ENCODE peak calls at places on chromosomes 16 and 17, in ten cellular contexts. Q is naive thymus-derived CD4-positive, alpha-beta T cell; M is fibroblast of the conjunctiva; I is HS-5; F is NCI-H1417; E is body of pancreas; V is NCI-H1105; B is SW480; L is keratinocyte; R is stimulated activated CD8-positive, alpha-beta memory T cell treated with anti-CD3 and anti-CD28 coated beads, Interleukin-4, amount 100 ng/mL, for 4 hours. X is an unnamed sample.

GRCh38 chr17:37050905-37051304 is 102.2 kb downstream of the AATF start:
- DNase-seq in Q (no peak), M (no peak), I (no peak), F (no peak), E (no peak), V (no peak), B (no peak), L (no peak), R (no peak), X (no peak)

GRCh38 chr16:17396762-17397498 is 73.8 kb downstream of the XYLT1 start:
- DNase-seq in Q (peak; percentile 58), M (peak; percentile 76), I (no peak), F (peak; percentile 41), E (peak; percentile 81), V (peak; percentile 89), B (no peak), L (no peak), R (no peak), X (no peak)

GRCh38 chr17:38600906-38601305 is 4.8 kb downstream of the SRCIN1 start:
- DNase-seq in Q (no peak), M (no peak), I (no peak), F (no peak), E (peak; percentile 28), V (no peak), B (no peak), L (no peak), R (no peak), X (no peak)

GRCh38 chr16:720507-720989 is 398 bp upstream of the ANTKMT start:
- DNase-seq in Q (no peak), M (peak; percentile 30), I (no peak), F (peak; percentile 66), E (peak; percentile 44), V (no peak), B (no peak), L (no peak), R (no peak), X (peak; percentile 80)

GRCh38 chr17:39543176-39543575 is 64.5 kb downstream of the NEUROD2 start:
- DNase-seq in Q (no peak), M (no peak), I (no peak), F (no peak), E (no peak), V (no peak), B (no peak), L (no peak), R (no peak), X (no peak)

GRCh38 chr16:66927012-66927436 is 1.7 kb upstream of the RRAD start:
- DNase-seq in Q (no peak), M (peak; percentile 35), I (peak; percentile 75), F (no peak), E (no peak), V (no peak), B (peak; percentile 46), L (peak; percentile 55), R (no peak), X (no peak)

GRCh38 chr17:37082985-37083384 is 134.2 kb downstream of the AATF start:
- DNase-seq in Q (no peak), M (no peak), I (no peak), F (no peak), E (no peak), V (no peak), B (no peak), L (no peak), R (no peak), X (no peak)

GRCh38 chr17:42814633-42815399 is 9.3 kb downstream of the BECN1 start:
- DNase-seq in Q (no peak), M (peak; percentile 23), I (peak; percentile 93), F (no peak), E (no peak), V (no peak), B (no peak), L (no peak), R (no peak), X (no peak)

GRCh38 chr17:20852541-20853370 is 190.1 kb downstream of the USP22 start:
- DNase-seq in Q (no peak), M (no peak), I (no peak), F (no peak), E (peak; percentile 24), V (peak; percentile 55), B (peak; percentile 29), L (no peak), R (no peak), X (peak; percentile 63)

GRCh38 chr17:80831481-80831880 is 160.2 kb upstream of the CHMP6 start:
- DNase-seq in Q (no peak), M (no peak), I (no peak), F (no peak), E (no peak), V (no peak), B (no peak), L (no peak), R (no peak), X (no peak)

GRCh38 chr17:30969989-30970680 is 704 bp upstream of the RNF135 start:
- DNase-seq in Q (peak; percentile 18), M (no peak), I (no peak), F (peak; percentile 37), E (peak; percentile 47), V (no peak), B (no peak), L (no peak), R (no peak), X (no peak)

GRCh38 chr16:3513892-3514600 is 13.2 kb downstream of the CLUAP1 start:
- DNase-seq in Q (no peak), M (no peak), I (no peak), F (no peak), E (no peak), V (no peak), B (no peak), L (no peak), R (no peak), X (no peak)

GRCh38 chr17:34198519-34198918 is 56.6 kb upstream of the CCL2 start:
- DNase-seq in Q (no peak), M (no peak), I (no peak), F (no peak), E (no peak), V (no peak), B (no peak), L (no peak), R (no peak), X (no peak)

GRCh38 chr17:75557075-75557851 is 30.3 kb upstream of the MYO15B start:
- DNase-seq in Q (no peak), M (peak; percentile 40), I (no peak), F (no peak), E (peak; percentile 99), V (no peak), B (peak; percentile 83), L (no peak), R (no peak), X (peak; percentile 85)

GRCh38 chr16:69481901-69482341 is 57.5 kb downstream of the CYB5B start:
- DNase-seq in Q (no peak), M (peak; percentile 74), I (no peak), F (no peak), E (peak; percentile 73), V (no peak), B (no peak), L (no peak), R (no peak), X (peak; percentile 86)

GRCh38 chr16:29877266-29877961 is 14.4 kb upstream of the CDIPT start:
- DNase-seq in Q (peak; percentile 11), M (peak; percentile 3), I (no peak), F (no peak), E (no peak), V (no peak), B (peak; percentile 63), L (no peak), R (no peak), X (peak; percentile 37)

GRCh38 chr16:25081702-25082101 is 29.8 kb upstream of the LCMT1 start:
- DNase-seq in Q (no peak), M (no peak), I (no peak), F (no peak), E (no peak), V (no peak), B (no peak), L (no peak), R (no peak), X (no peak)

GRCh38 chr16:89721644-89722391 is 481 bp downstream of the ZNF276 start:
- DNase-seq in Q (peak; percentile 95), M (no peak), I (no peak), F (peak; percentile 73), E (peak; percentile 58), V (no peak), B (peak; percentile 53), L (no peak), R (peak; percentile 70), X (peak; percentile 38)

GRCh38 chr16:3638916-3639644 is 15.4 kb upstream of the DNASE1 start:
- DNase-seq in Q (no peak), M (no peak), I (no peak), F (no peak), E (no peak), V (no peak), B (no peak), L (no peak), R (no peak), X (no peak)

GRCh38 chr17:42098747-42099399 is 600 bp upstream of the ZNF385C start:
- DNase-seq in Q (no peak), M (no peak), I (no peak), F (no peak), E (no peak), V (no peak), B (no peak), L (no peak), R (no peak), X (no peak)

GRCh38 chr17:81563861-81564586 is 11.9 kb upstream of the FAAP100 start:
- DNase-seq in Q (no peak), M (peak; percentile 73), I (no peak), F (no peak), E (no peak), V (no peak), B (no peak), L (no peak), R (no peak), X (no peak)

GRCh38 chr17:5486206-5487124 is at the start of gene MIS12:
- DNase-seq in Q (peak; percentile 97), M (peak; percentile 98), I (peak; percentile 91), F (peak; percentile 93), E (peak; percentile 99), V (peak; percentile 99), B (peak; percentile 99), L (peak; percentile 93), R (peak; percentile 94), X (peak; percentile 99)

GRCh38 chr16:27745348-27745747 is 195.4 kb downstream of the KATNIP start:
- DNase-seq in Q (no peak), M (no peak), I (no peak), F (no peak), E (no peak), V (no peak), B (peak; percentile 19), L (no peak), R (no peak), X (no peak)

GRCh38 chr17:7655541-7655840 is 4.8 kb downstream of the ATP1B2 start:
- DNase-seq in Q (no peak), M (no peak), I (no peak), F (no peak), E (no peak), V (no peak), B (no peak), L (no peak), R (no peak), X (no peak)

GRCh38 chr16:70689970-70690905 is 4.4 kb upstream of the MTSS2 start:
- DNase-seq in Q (no peak), M (no peak), I (no peak), F (no peak), E (no peak), V (no peak), B (no peak), L (no peak), R (no peak), X (no peak)

GRCh38 chr17:75950850-75951554 is 10.2 kb upstream of the FBF1 start:
- DNase-seq in Q (no peak), M (no peak), I (no peak), F (no peak), E (no peak), V (no peak), B (no peak), L (no peak), R (no peak), X (peak; percentile 36)

GRCh38 chr17:50660042-50660886 is 25.6 kb downstream of the ABCC3 start:
- DNase-seq in Q (no peak), M (no peak), I (no peak), F (peak; percentile 11), E (peak; percentile 29), V (no peak), B (no peak), L (no peak), R (no peak), X (peak; percentile 15)

GRCh38 chr16:88337021-88337420 is 45.7 kb upstream of the ZNF469 start:
- DNase-seq in Q (no peak), M (no peak), I (no peak), F (no peak), E (no peak), V (no peak), B (no peak), L (no peak), R (no peak), X (no peak)

X was measured in Ammon's horn.